ENCODE peak calls at places on chromosomes 6 and 20, in six cellular contexts. H, K, S, J, I and O are unnamed samples.

GRCh38 chr20:14951707-14952106 is 614.3 kb upstream of the FLRT3 start:
- DNase-seq in K (no peak), S (no peak), J (no peak), H (peak; percentile 20), I (no peak), O (no peak)

GRCh38 chr6:137570307-137570832 is 76.2 kb upstream of the OLIG3 start:
- DNase-seq in I (no peak), J (no peak), K (no peak), S (no peak), H (peak; percentile 17), O (no peak)

GRCh38 chr6:3844097-3844463 is 5.1 kb upstream of the FAM50B start:
- DNase-seq in K (no peak), H (no peak), I (no peak), J (no peak), S (no peak), O (no peak)

GRCh38 chr20:25048519-25048952 is 9.4 kb downstream of the ACSS1 start:
- DNase-seq in I (no peak), J (no peak), H (no peak), S (no peak), K (no peak), O (peak; percentile 69)

GRCh38 chr20:56788041-56788670 is 159.1 kb downstream of the TFAP2C start:
- DNase-seq in H (peak; percentile 94), S (no peak), I (no peak), K (peak; percentile 92), J (no peak), O (no peak)

GRCh38 chr6:106765496-106765895 is 136.1 kb downstream of the QRSL1 start:
- DNase-seq in H (no peak), K (no peak), J (no peak), I (no peak), S (no peak), O (no peak)

GRCh38 chr6:74455786-74456185 is 750.1 kb downstream of the COL12A1 start:
- DNase-seq in K (no peak), J (no peak), H (no peak), S (no peak), I (no peak), O (no peak)

GRCh38 chr20:19827818-19828217 is 69.8 kb downstream of the RIN2 start:
- DNase-seq in K (no peak), S (no peak), J (no peak), I (no peak), H (no peak), O (no peak)

GRCh38 chr6:22251331-22251730 is 45.5 kb downstream of the PRL start:
- DNase-seq in H (no peak), K (no peak), J (no peak), I (no peak), S (no peak), O (no peak)

GRCh38 chr20:44646641-44647274 is 4.7 kb downstream of the ADA start:
- DNase-seq in S (no peak), J (no peak), I (no peak), H (no peak), K (no peak), O (no peak)

GRCh38 chr20:36299459-36299858 is 6.7 kb upstream of the DLGAP4 start:
- DNase-seq in J (no peak), I (no peak), H (no peak), S (no peak), K (no peak), O (no peak)

GRCh38 chr6:15674690-15675386 is 12.0 kb upstream of the DTNBP1 start:
- DNase-seq in H (no peak), S (peak; percentile 43), K (no peak), J (no peak), I (no peak), O (no peak)

GRCh38 chr6:140579918-140580317 is 1205.5 kb upstream of the CITED2 start:
- DNase-seq in I (no peak), K (no peak), J (no peak), H (no peak), S (no peak), O (no peak)

GRCh38 chr20:58450259-58450658 is 61.2 kb downstream of the VAPB start:
- DNase-seq in J (no peak), S (no peak), K (no peak), I (no peak), H (no peak), O (no peak)

GRCh38 chr6:127737009-127737486 is 160.1 kb downstream of the C6orf58 start:
- DNase-seq in J (peak; percentile 41), K (peak; percentile 74), H (peak; percentile 63), I (peak; percentile 19), S (peak; percentile 37), O (peak; percentile 23)

DNA sequence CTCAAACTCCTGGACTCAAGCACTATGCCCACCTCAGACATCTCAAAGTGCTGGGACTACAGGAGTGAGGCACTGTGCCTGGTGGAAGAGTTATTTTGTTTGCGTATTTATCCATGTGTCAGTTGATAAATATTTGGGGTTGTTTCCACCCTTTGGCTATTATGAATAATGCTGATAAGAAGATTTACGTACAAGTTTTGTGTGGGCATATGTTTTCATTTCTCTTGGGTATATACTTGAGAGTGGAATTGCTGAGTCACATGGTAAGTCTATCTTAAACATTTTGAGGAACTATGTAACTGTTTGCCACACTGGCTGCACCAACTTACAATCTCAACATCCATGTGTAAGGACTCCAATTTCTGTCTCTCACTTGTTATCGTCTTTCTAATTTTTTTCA is 200.3 kb downstream of the RNGTT start:
- DNase-seq in J (no peak), K (no peak), I (no peak), H (no peak), S (no peak), O (no peak)
- TF ChIP-seq JUND in J (no peak), K (no peak), I (no peak), H (no peak), S (no peak), O (no peak)

GRCh38 chr6:135906542-135906941 is 55.0 kb downstream of the PDE7B start:
- DNase-seq in I (no peak), K (no peak), J (no peak), H (no peak), S (no peak), O (no peak)
- TF ChIP-seq JUND in I (no peak), K (no peak), J (no peak), H (no peak), S (no peak), O (no peak)

GRCh38 chr20:48858075-48858790 is 30.4 kb upstream of the PREX1 start:
- DNase-seq in K (no peak), S (no peak), I (no peak), H (no peak), J (peak; percentile 45), O (no peak)

GRCh38 chr20:48864738-48865318 is 37.0 kb upstream of the PREX1 start:
- DNase-seq in S (no peak), I (no peak), H (no peak), J (no peak), K (no peak), O (no peak)

GRCh38 chr20:48862279-48862678 is 34.5 kb upstream of the PREX1 start:
- DNase-seq in H (no peak), K (no peak), S (no peak), J (no peak), I (no peak), O (no peak)

GRCh38 chr20:48864254-48864653 is 36.5 kb upstream of the PREX1 start:
- DNase-seq in H (no peak), K (no peak), I (no peak), J (peak; percentile 29), S (no peak), O (no peak)

DNA sequence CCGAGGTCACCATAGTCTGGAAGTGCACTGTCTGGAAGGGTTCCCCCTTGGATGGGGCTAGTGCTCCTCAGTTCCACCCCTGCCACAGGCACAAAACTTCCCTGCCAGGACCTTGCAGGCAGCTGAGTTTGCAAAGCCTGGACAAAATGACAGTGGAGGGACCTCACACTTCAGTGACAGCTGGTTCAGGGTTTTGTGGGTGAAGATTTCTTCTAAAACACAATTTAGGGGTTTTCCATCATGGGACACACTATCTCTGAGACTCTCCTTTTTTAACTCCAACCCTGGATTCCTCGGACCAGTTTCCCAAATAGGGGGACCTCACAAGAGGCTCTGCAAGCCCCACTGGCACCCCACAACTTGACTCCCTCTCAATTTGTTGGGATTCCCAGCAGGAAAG is 33.6 kb upstream of the PREX1 start:
- DNase-seq in J (no peak), K (no peak), I (no peak), H (no peak), S (no peak), O (no peak)
- TF ChIP-seq JUND in J (no peak), K (no peak), I (no peak), H (no peak), S (no peak), O (no peak)

GRCh38 chr6:92559002-92559401 is 860.4 kb downstream of the EPHA7 start:
- DNase-seq in S (no peak), H (no peak), J (no peak), I (no peak), K (no peak), O (no peak)

GRCh38 chr6:92564393-92564792 is 855.0 kb downstream of the EPHA7 start:
- DNase-seq in I (no peak), S (no peak), H (no peak), K (no peak), J (no peak), O (no peak)

GRCh38 chr6:92559611-92560010 is 859.7 kb downstream of the EPHA7 start:
- DNase-seq in K (no peak), J (no peak), S (no peak), H (no peak), I (no peak), O (no peak)
- TF ChIP-seq JUND in K (no peak), J (no peak), S (no peak), H (no peak), I (no peak), O (no peak)

GRCh38 chr20:46681032-46681854 is 8.0 kb downstream of the TP53RK start:
- DNase-seq in K (no peak), H (peak; percentile 82), J (peak; percentile 81), I (no peak), S (peak; percentile 67), O (peak; percentile 88)
- TF ChIP-seq JUND in K (no peak), H (no peak), J (no peak), I (no peak), S (no peak), O (no peak)

DNA sequence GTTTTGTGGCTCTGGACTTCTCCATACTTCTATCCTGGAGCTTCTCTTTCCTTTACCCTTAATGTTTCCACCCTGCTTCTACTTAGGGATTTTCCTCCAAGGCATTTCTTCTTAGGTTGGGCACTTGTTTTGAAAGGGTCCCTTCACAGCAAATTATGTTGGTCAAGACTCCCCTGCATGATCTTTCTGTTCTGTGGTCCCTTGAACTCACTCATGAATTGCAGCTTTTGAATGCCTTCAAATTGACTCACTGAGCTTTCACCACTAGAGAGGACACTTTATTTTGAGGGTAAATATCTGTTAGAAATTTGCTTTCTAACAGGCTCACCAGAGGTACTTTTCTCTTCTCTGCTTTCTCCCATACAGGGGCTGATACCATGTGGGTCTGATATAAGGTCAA is 105.0 kb downstream of the CENPW start:
- DNase-seq in K (no peak), J (no peak), S (no peak), H (no peak), I (no peak), O (no peak)
- TF ChIP-seq JUND in K (no peak), J (no peak), S (no peak), H (no peak), I (no peak), O (no peak)

GRCh38 chr20:34045930-34046329 is 52.2 kb downstream of the RALY start:
- DNase-seq in J (no peak), K (no peak), I (peak; percentile 23), H (peak; percentile 84), S (no peak), O (no peak)
- TF ChIP-seq JUND in J (no peak), K (no peak), I (no peak), H (no peak), S (no peak), O (no peak)